ENCODE peak calls at places on chromosomes 4 and X, in seven cellular contexts. H is fibroblast of lung, F is AG04450, J is HCT116, S is heart left ventricle, L is uterus, E is suprapubic skin. X is an unnamed sample.
A peak's percentile ranks its signal among the peaks of the same experiment; 100 is the strongest.

GRCh38 chrX:130082244-130083106 is 27.8 kb downstream of the ELF4 start:
- DNase-seq in L (peak; percentile 33), F (no peak), S (peak; percentile 56), H (no peak), E (peak; percentile 75), J (no peak), X (peak; percentile 4)

GRCh38 chr4:146654976-146655761 is 16.5 kb downstream of the POU4F2 start:
- DNase-seq in H (peak; percentile 14), F (no peak), L (no peak), S (peak; percentile 28), E (no peak), J (no peak), X (no peak)

GRCh38 chrX:103831342-103831802 is 685 bp downstream of the RAB9B start:
- DNase-seq in S (peak; percentile 83), J (no peak), F (no peak), E (no peak), H (no peak), L (no peak), X (no peak)

GRCh38 chrX:101220881-101221280 is 1.3 kb downstream of the DRP2 start:
- DNase-seq in J (no peak), H (no peak), S (no peak), L (no peak), E (no peak), F (no peak), X (no peak)

GRCh38 chrX:45517090-45517973 is 316.7 kb upstream of the DIPK2B start:
- DNase-seq in S (no peak), L (no peak), F (peak; percentile 42), H (peak; percentile 73), E (no peak), J (peak; percentile 40), X (no peak)

GRCh38 chrX:7448123-7448522 is 300.2 kb upstream of the PUDP start:
- DNase-seq in F (no peak), S (no peak), E (no peak), L (no peak), J (no peak), H (no peak), X (no peak)

GRCh38 chrX:100905620-100906019 is 23.1 kb downstream of the XKRX start:
- DNase-seq in H (no peak), J (no peak), E (no peak), S (no peak), L (no peak), F (no peak), X (no peak)

GRCh38 chrX:1452497-1453389 is at the start of gene ASMTL:
- DNase-seq in H (peak; percentile 100), J (peak; percentile 91), L (peak; percentile 100), E (peak; percentile 100), F (peak; percentile 99), S (peak; percentile 100), X (no peak)

GRCh38 chr4:162582180-162582579 is 418.4 kb upstream of the FSTL5 start:
- DNase-seq in F (no peak), H (no peak), S (no peak), J (no peak), E (no peak), L (no peak), X (no peak)

GRCh38 chr4:102449751-102450352 is 51.3 kb upstream of the NFKB1 start:
- DNase-seq in E (no peak), H (peak; percentile 75), F (peak; percentile 32), S (peak; percentile 28), J (peak; percentile 42), L (peak; percentile 43), X (no peak)

GRCh38 chr4:174388744-174389143 is 105.0 kb downstream of the CEP44 start:
- DNase-seq in J (no peak), H (no peak), L (no peak), E (no peak), F (no peak), S (no peak), X (no peak)

GRCh38 chr4:687048-687974 is 1.6 kb downstream of the SLC49A3 start:
- DNase-seq in H (peak; percentile 87), S (peak; percentile 96), L (peak; percentile 84), J (peak; percentile 66), F (no peak), E (peak; percentile 96), X (no peak)

GRCh38 chrX:119622356-119623232 is 16.4 kb upstream of the NKRF start:
- DNase-seq in H (peak; percentile 86), J (no peak), L (peak; percentile 39), F (no peak), S (peak; percentile 61), E (no peak), X (no peak)
- H3K27ac ChIP-seq in H (no peak overlapping the region), J (no peak overlapping the region), L (no peak overlapping the region), F (no peak overlapping the region), S (no peak overlapping the region), E (no peak overlapping the region), X (no peak overlapping the region)

GRCh38 chr4:7635971-7636508 is 201.3 kb upstream of the PSAPL1 start:
- DNase-seq in H (no peak), F (no peak), E (peak; percentile 35), J (no peak), L (no peak), S (no peak), X (no peak)

GRCh38 chr4:7638463-7638862 is 203.7 kb upstream of the PSAPL1 start:
- DNase-seq in S (no peak), H (no peak), J (no peak), F (no peak), E (no peak), L (no peak), X (no peak)

GRCh38 chr4:7637139-7637538 is 202.4 kb upstream of the PSAPL1 start:
- DNase-seq in J (no peak), E (peak; percentile 32), S (no peak), F (no peak), L (no peak), H (no peak), X (no peak)

GRCh38 chr4:7638984-7639789 is 204.5 kb upstream of the PSAPL1 start:
- DNase-seq in E (no peak), H (no peak), F (no peak), S (no peak), L (no peak), J (no peak), X (no peak)

DNA sequence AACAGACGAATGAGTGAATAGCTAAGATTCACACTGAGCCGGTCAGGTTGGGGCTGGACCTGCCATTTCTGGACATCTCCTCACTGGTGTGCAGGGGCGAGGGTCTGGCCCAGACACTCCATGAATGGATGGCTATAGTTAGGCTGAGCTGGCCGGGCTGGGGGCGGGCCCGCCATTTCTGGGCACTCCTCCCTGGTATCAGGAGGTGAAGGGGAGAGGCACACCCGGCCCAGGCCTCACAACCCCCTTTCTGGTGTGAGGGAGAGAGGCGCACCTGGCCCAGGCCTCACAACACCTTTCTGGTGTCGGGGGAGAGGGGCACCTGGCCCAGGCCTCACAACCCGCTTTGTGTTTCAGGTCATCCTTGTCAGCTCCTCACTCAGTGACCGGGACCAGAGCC is 203.2 kb upstream of the PSAPL1 start:
- DNase-seq in J (no peak), L (no peak), E (peak; percentile 51), S (no peak), H (no peak), F (no peak), X (no peak)
- H3K27ac ChIP-seq in J (no peak overlapping the region), L (no peak overlapping the region), E (no peak overlapping the region), S (no peak overlapping the region), H (no peak overlapping the region), F (no peak overlapping the region), X (no peak overlapping the region)

DNA sequence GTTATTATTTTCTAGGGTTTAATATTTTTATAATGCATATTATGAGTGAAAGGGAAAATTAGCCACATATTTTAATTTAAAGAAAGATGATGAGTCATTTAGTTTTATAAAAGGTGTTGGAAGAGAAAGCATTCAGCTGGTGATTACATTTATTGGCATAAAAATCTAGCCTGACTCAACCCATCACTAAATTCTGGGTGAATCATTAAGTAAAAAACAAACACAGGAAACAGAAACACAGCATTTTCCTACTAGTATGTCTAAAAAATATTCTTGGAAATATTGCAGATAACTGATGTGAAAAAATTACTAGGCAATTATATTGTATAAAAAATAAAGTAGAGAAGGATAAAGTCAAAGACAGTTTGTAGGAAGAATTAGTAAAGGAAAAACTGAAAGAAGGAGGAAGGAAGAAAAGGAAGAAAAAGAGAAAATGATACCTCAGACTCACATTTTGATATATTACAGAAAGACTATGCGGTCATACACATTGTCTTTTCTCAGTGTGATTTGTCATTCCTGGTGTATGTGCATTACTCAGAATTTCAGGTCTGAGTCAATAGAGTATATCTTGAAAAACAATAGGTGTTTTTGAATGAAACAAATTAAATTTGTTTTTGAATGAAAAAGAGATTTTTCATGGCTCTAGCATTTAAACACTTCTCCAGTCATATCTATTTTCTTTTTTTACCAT is 48.0 kb upstream of the SPOCK3 start:
- DNase-seq in L (no peak), J (no peak), E (no peak), H (no peak), F (no peak), S (no peak), X (no peak)
- H3K27ac ChIP-seq in L (no peak overlapping the region), J (no peak overlapping the region), E (no peak overlapping the region), H (no peak overlapping the region), F (no peak overlapping the region), S (no peak overlapping the region), X (no peak overlapping the region)

GRCh38 chr4:55359397-55359916 is 13.4 kb downstream of the SRD5A3 start:
- DNase-seq in H (no peak), E (no peak), J (no peak), S (peak; percentile 44), F (no peak), L (peak; percentile 79), X (no peak)
- H3K27ac ChIP-seq in H (peak overlapping the region; percentile 25), E (peak overlapping the region; percentile 73), J (peak overlapping the region; percentile 53), S (peak overlapping the region; percentile 61), F (no peak overlapping the region), L (peak overlapping the region; percentile 86), X (peak overlapping the region; percentile 66)

DNA sequence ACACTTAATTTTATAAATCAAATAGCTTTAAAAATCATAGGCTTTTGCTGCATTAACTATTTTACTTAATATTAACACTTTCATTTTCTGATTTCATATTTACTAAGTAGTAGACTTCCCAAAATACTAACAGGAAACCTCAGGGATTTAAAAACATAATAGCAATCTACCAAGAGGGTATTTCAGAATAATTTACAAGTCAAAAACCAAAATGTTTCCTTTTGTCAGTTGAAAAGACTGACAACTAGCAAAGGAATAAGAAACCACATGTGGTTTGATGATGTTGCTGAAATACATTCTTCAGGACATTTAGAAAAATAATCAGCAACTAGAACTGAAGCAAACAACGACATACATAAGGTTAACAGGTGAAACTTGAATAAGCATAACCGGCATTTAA is 40.1 kb downstream of the DHX15 start:
- DNase-seq in L (no peak), S (no peak), E (no peak), J (no peak), H (no peak), F (no peak), X (no peak)
- H3K27ac ChIP-seq in L (no peak overlapping the region), S (no peak overlapping the region), E (no peak overlapping the region), J (no peak overlapping the region), H (no peak overlapping the region), F (no peak overlapping the region), X (no peak overlapping the region)

DNA sequence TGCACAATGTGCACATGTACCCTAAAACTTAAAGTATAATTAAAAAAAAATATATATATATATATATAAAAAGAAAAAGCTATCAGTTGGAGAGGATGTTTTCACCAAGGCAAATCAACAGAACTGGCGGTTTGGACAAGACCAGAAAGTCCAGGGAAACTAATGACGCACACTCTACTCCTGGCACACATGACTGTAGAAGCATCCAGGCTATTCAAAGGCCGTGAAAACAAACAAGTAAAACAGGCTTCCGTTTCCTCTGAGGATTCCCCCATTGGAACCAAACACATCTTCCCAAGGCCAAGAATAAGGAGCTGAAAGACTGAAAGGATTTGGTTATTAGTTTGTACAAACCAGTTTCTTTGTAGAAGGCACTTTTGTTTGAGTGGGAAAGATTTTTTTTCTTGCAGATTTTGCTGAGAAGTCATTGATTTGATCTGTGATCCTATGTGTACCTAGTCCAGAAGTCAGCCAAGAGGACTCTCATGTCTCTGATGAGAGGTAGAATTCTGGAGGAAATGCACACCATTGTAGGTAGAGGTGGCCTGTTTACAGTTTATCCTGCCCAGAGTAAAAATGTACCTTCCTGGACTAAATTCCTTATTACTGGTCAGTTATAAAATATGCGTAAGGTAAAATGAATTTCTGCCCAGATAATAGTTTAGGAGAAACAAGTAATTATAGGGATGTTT is 66.4 kb downstream of the DMP1 start:
- DNase-seq in E (no peak), S (peak; percentile 62), H (no peak), L (peak; percentile 52), F (no peak), J (no peak), X (no peak)
- H3K27ac ChIP-seq in E (no peak overlapping the region), S (peak overlapping the region; percentile 66), H (no peak overlapping the region), L (no peak overlapping the region), F (no peak overlapping the region), J (no peak overlapping the region), X (no peak overlapping the region)